ENCODE peak calls at places on chromosomes 4 and X, in eight cellular contexts. W, V, D, Y, C, L, R and T are unnamed samples.

GRCh38 chrX:81261576-81261975 is 59.7 kb downstream of the SH3BGRL start:
- DNase-seq in R (no peak), L (no peak), V (peak), Y (no peak), C (no peak), W (no peak), D (no peak), T (no peak)

GRCh38 chrX:69493193-69493592 is 10.9 kb upstream of the NALF2 start:
- DNase-seq in C (no peak), L (peak), D (peak), R (no peak), Y (no peak), W (no peak), V (peak), T (no peak)

GRCh38 chr4:86661006-86661405 is 66.9 kb downstream of the PTPN13 start:
- DNase-seq in V (peak), L (no peak), Y (no peak), C (no peak), R (no peak), D (no peak), W (no peak), T (no peak)

GRCh38 chr4:145069361-145069760 is 28.6 kb downstream of the ANAPC10 start:
- DNase-seq in Y (no peak), L (no peak), W (peak), R (no peak), V (peak), C (peak), D (no peak), T (no peak)

GRCh38 chr4:57211131-57211530 is 100.9 kb upstream of the IGFBP7 start:
- DNase-seq in R (no peak), W (no peak), V (no peak), L (no peak), D (no peak), Y (no peak), C (no peak), T (no peak)

GRCh38 chr4:81376720-81377119 is 95.0 kb downstream of the RASGEF1B start:
- DNase-seq in W (no peak), R (no peak), Y (no peak), C (no peak), V (no peak), D (no peak), L (no peak), T (no peak)

GRCh38 chr4:174764105-174764729 is 64.8 kb downstream of the GLRA3 start:
- DNase-seq in L (no peak), Y (no peak), R (no peak), W (peak), D (no peak), C (peak), V (peak), T (no peak)

GRCh38 chrX:135480076-135480475 is 40.4 kb upstream of the INTS6L start:
- DNase-seq in Y (no peak), W (no peak), L (no peak), C (no peak), D (no peak), R (no peak), V (no peak), T (no peak)

GRCh38 chr4:99644453-99644852 is 13.2 kb downstream of the C4orf54 start:
- DNase-seq in W (no peak), D (no peak), R (no peak), C (no peak), Y (no peak), L (no peak), V (no peak), T (no peak)

GRCh38 chrX:132086717-132087116 is 41.1 kb downstream of the FRMD7 start:
- DNase-seq in L (no peak), D (no peak), Y (no peak), R (no peak), V (peak), C (no peak), W (no peak), T (no peak)

GRCh38 chr4:73619351-73619750 is 885 bp downstream of the RASSF6 start:
- DNase-seq in R (no peak), V (no peak), C (no peak), D (no peak), W (no peak), Y (no peak), L (no peak), T (no peak)